ENCODE peak calls at places on chromosomes 3 and 15, in four cellular contexts. Z is NB4; Y is SK-N-SH; V is CD8-positive, alpha-beta memory T cell. H is an unnamed sample.

GRCh38 chr3:108420926-108421325 is 89.5 kb downstream of the MYH15 start:
- DNase-seq in V (no peak), Z (no peak), Y (no peak), H (no peak)

GRCh38 chr15:57541805-57542504 is 49.7 kb upstream of the MYZAP start:
- DNase-seq in Z (peak), V (no peak), Y (peak), H (peak)

GRCh38 chr3:62621171-62621570 is 247.8 kb upstream of the FEZF2 start:
- DNase-seq in Y (no peak), V (no peak), Z (no peak), H (no peak)

GRCh38 chr3:102229062-102229655 is 205.7 kb upstream of the ZPLD1 start:
- DNase-seq in Z (peak), Y (peak), V (peak), H (peak)

GRCh38 chr15:73647259-73648026 is 14.3 kb upstream of the NPTN start:
- DNase-seq in Z (no peak), Y (no peak), V (no peak), H (no peak)

GRCh38 chr15:75723847-75724660 is 11.4 kb upstream of the CSPG4 start:
- DNase-seq in Z (peak), Y (peak), V (peak), H (peak)

GRCh38 chr3:110859340-110859739 is 212.3 kb upstream of the NECTIN3 start:
- DNase-seq in Y (no peak), V (no peak), Z (no peak), H (peak)

GRCh38 chr15:40826123-40827075 is 2.1 kb downstream of the PPP1R14D start:
- DNase-seq in Z (no peak), Y (no peak), V (no peak), H (no peak)

GRCh38 chr3:128240232-128240631 is 87.0 kb downstream of the EEFSEC start:
- DNase-seq in Z (peak), V (no peak), Y (no peak), H (no peak)

GRCh38 chr15:93366387-93367100 is 277.5 kb upstream of the RGMA start:
- DNase-seq in Z (no peak), Y (no peak), V (no peak), H (no peak)

GRCh38 chr15:49242820-49243219 is 72.8 kb downstream of the GALK2 start:
- DNase-seq in V (no peak), Z (no peak), Y (no peak), H (peak)

GRCh38 chr15:71455107-71455506 is 339.8 kb downstream of the THSD4 start:
- DNase-seq in Z (no peak), Y (no peak), V (no peak), H (no peak)

GRCh38 chr15:77419050-77419835 is 661 bp downstream of the PEAK1 start:
- DNase-seq in Z (peak), Y (peak), V (peak), H (peak)

GRCh38 chr3:131036200-131036816 is 9.6 kb downstream of the NEK11 start:
- DNase-seq in Z (no peak), Y (no peak), V (no peak), H (no peak)

GRCh38 chr3:5572168-5572567 is 384.7 kb downstream of the EDEM1 start:
- DNase-seq in Z (no peak), Y (no peak), V (no peak), H (no peak)

GRCh38 chr3:115918900-115919299 is 295.6 kb downstream of the GAP43 start:
- DNase-seq in V (no peak), Z (no peak), Y (no peak), H (peak)

GRCh38 chr15:92829875-92830274 is 70.2 kb upstream of the CHD2 start:
- DNase-seq in Z (no peak), Y (no peak), V (no peak), H (no peak)

GRCh38 chr3:79202471-79203143 is 565.2 kb downstream of the ROBO1 start:
- DNase-seq in V (no peak), Y (no peak), Z (no peak), H (no peak)
- H3K4me3 ChIP-seq in V (no peak), Y (no peak), Z (no peak), H (no peak)

DNA sequence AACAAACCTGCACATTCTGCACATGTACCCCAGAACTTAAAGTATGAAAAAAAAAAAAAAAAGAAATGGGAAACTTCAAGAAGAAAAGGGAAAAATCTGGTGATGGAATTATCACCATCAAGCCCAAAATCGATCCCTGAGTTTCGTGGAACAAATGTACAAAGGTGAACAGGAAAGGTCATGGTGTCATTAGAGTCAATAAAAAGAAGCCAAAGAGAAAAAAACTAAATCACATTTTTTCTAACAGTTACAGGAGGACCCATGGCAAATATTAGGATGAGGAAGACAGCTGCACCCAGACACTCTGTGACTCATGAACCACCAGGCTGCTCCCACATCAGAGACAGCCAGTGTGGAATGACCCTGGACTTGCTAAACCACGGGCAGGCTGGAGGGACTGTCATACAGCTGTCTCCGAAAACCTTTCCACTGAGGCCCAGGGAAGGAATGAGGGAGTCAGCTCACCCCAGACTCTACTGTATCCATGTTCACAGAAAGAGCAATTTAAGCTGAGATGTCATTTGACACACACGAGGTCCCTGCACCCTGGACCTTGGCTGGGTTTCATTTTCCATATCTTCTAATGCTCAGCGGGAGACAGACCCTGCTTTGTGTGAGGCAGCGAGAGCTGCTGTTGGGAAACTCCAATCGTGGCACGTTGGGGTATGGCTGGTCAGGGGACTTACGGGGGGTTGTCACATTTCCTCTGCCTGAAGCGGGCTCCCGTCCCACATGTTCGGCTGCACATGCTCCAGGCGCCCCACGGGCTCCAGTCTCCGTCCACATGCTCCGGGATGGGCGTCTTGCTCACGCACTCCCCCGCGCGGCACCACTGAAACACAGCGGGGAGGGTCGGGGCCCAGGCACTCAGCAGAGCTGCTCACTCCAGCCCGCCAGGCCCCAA is 210.2 kb downstream of the ADAMTS17 start:
- DNase-seq in Z (no peak), Y (no peak), V (no peak), H (no peak)
- H3K4me3 ChIP-seq in Z (no peak), Y (no peak), V (no peak), H (no peak)

DNA sequence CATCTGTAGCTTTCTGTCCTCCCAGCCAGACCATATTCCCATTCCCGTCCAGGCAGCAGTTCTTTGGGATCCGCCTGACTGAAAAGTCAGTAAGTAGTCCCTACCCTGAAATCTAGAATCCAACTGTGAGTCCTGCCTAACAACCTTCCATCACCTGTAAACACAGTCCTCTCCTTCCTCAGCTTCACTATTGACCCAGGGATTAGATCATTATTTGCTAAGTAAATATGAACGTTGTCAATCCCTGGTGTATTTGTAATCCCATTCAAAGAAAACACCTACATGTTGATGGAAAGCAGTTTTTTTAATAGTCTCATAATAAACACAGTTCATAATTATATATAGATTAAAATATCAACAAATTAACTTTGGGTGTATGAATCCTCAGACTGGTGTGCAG is 732 bp downstream of the SAXO2 start:
- DNase-seq in Z (no peak), Y (peak), V (no peak), H (no peak)
- H3K4me3 ChIP-seq in Z (peak), Y (peak), V (peak), H (peak)

GRCh38 chr3:49911124-49911420 is 7.4 kb upstream of the MST1R start:
- DNase-seq in V (no peak), Z (no peak), Y (no peak), H (no peak)
- H3K4me3 ChIP-seq in V (no peak), Z (no peak), Y (no peak), H (no peak)